ENCODE peak calls at places on chromosomes 3 and 15, in five cellular contexts. E, J, H, G and V are unnamed samples.

GRCh38 chr3:139455855-139456254 is 20.5 kb downstream of the RBP2 start:
- DNase-seq in E (no peak), J (no peak), H (no peak), G (no peak), V (peak)

GRCh38 chr3:184320099-184320445 is 5.7 kb downstream of the EIF4G1 start:
- DNase-seq in E (no peak), J (peak), H (no peak), G (peak), V (peak)

GRCh38 chr3:177134811-177135210 is 62.5 kb downstream of the TBL1XR1 start:
- DNase-seq in E (no peak), J (no peak), H (no peak), G (no peak), V (no peak)

GRCh38 chr3:120284702-120285507 is at the start of gene GPR156:
- DNase-seq in E (no peak), J (no peak), H (no peak), G (no peak), V (no peak)

GRCh38 chr3:15071699-15072098 is 6.6 kb upstream of the MRPS25 start:
- DNase-seq in E (no peak), J (no peak), H (no peak), G (no peak), V (no peak)

GRCh38 chr15:99668533-99669182 is 64.6 kb downstream of the LYSMD4 start:
- DNase-seq in E (no peak), J (no peak), H (no peak), G (no peak), V (no peak)

GRCh38 chr3:14858105-14858504 is 39.3 kb downstream of the FGD5 start:
- DNase-seq in E (no peak), J (no peak), H (no peak), G (no peak), V (no peak)

GRCh38 chr3:66659056-66659455 is 158.2 kb upstream of the LRIG1 start:
- DNase-seq in E (no peak), J (no peak), H (no peak), G (no peak), V (no peak)

GRCh38 chr3:138356666-138357409 is 8.5 kb downstream of the MRAS start:
- DNase-seq in E (no peak), J (no peak), H (no peak), G (no peak), V (no peak)

GRCh38 chr15:38873151-38873550 is 308.5 kb upstream of the RASGRP1 start:
- DNase-seq in E (no peak), J (no peak), H (no peak), G (no peak), V (no peak)

GRCh38 chr3:14925729-14926591 is 21.4 kb upstream of the NR2C2 start:
- DNase-seq in E (no peak), J (no peak), H (peak), G (peak), V (peak)